ENCODE peak calls at places on chromosomes 6 and 20, in five cellular contexts. One of them, this sample, is unnamed. For H3K36me3 and H3K9me3, the result is how much of the 10 kb centered on the place peaks cover.

GRCh38 chr6:35719407-35719829 is 17.4 kb upstream of the ARMC12 start:
- DNase-seq in aorta: no peak
- DNase-seq in A673: no peak
- DNase-seq in tibial nerve: no peak
- DNase-seq in tibial artery: no peak
- DNase-seq in this sample: no peak

GRCh38 chr20:57507477-57507876 is 17.5 kb downstream of the CTCFL start:
- DNase-seq in aorta: no peak
- DNase-seq in A673: no peak
- DNase-seq in tibial nerve: no peak
- DNase-seq in tibial artery: no peak
- DNase-seq in this sample: peak

GRCh38 chr20:56382696-56383095 is 9.3 kb downstream of the AURKA start:
- DNase-seq in aorta: no peak
- DNase-seq in A673: no peak
- DNase-seq in tibial nerve: no peak
- DNase-seq in tibial artery: no peak
- DNase-seq in this sample: no peak

GRCh38 chr20:38932457-38933120 is 6.4 kb downstream of the FAM83D start:
- DNase-seq in aorta: no peak
- DNase-seq in A673: no peak
- DNase-seq in tibial nerve: no peak
- DNase-seq in tibial artery: no peak
- DNase-seq in this sample: no peak

GRCh38 chr6:125910518-125910917 is 46.1 kb upstream of the HINT3 start:
- DNase-seq in aorta: no peak
- DNase-seq in A673: peak
- DNase-seq in tibial nerve: no peak
- DNase-seq in tibial artery: no peak
- DNase-seq in this sample: peak

GRCh38 chr20:49814057-49814675 is 1.5 kb downstream of the SLC9A8 start:
- DNase-seq in aorta: no peak
- DNase-seq in A673: no peak
- DNase-seq in tibial nerve: no peak
- DNase-seq in tibial artery: no peak
- DNase-seq in this sample: no peak

GRCh38 chr20:47231382-47232042 is 125.0 kb downstream of the ZMYND8 start:
- DNase-seq in aorta: peak
- DNase-seq in A673: no peak
- DNase-seq in tibial nerve: no peak
- DNase-seq in tibial artery: no peak
- DNase-seq in this sample: no peak

GRCh38 chr20:24993337-24994185 is 1.0 kb upstream of the APMAP start:
- DNase-seq in aorta: no peak
- DNase-seq in A673: peak
- DNase-seq in tibial nerve: no peak
- DNase-seq in tibial artery: peak
- DNase-seq in this sample: peak

GRCh38 chr6:53359088-53359842 is 10.5 kb upstream of the ELOVL5 start:
- DNase-seq in aorta: peak
- DNase-seq in A673: peak
- DNase-seq in tibial nerve: peak
- DNase-seq in tibial artery: peak
- DNase-seq in this sample: peak

GRCh38 chr6:146028250-146028789 is 542 bp upstream of the GRM1 start:
- DNase-seq in aorta: peak
- DNase-seq in A673: peak
- DNase-seq in tibial nerve: no peak
- DNase-seq in tibial artery: peak
- DNase-seq in this sample: peak

GRCh38 chr6:120354452-120355098 is 979.7 kb downstream of the TBC1D32 start:
- DNase-seq in aorta: no peak
- DNase-seq in A673: no peak
- DNase-seq in tibial nerve: no peak
- DNase-seq in tibial artery: no peak
- DNase-seq in this sample: no peak

GRCh38 chr6:968791-969190 is 275.9 kb upstream of the EXOC2 start:
- DNase-seq in aorta: no peak
- DNase-seq in A673: no peak
- DNase-seq in tibial nerve: no peak
- DNase-seq in tibial artery: no peak
- DNase-seq in this sample: no peak

GRCh38 chr6:126344181-126344580 is 4.3 kb downstream of the CENPW start:
- DNase-seq in aorta: no peak
- DNase-seq in A673: no peak
- DNase-seq in tibial nerve: no peak
- DNase-seq in tibial artery: no peak
- DNase-seq in this sample: no peak

GRCh38 chr6:44667668-44668390 is 280.3 kb downstream of the CDC5L start:
- DNase-seq in aorta: no peak
- DNase-seq in A673: no peak
- DNase-seq in tibial nerve: no peak
- DNase-seq in tibial artery: no peak
- DNase-seq in this sample: peak

GRCh38 chr20:52993091-52993490 is 20.9 kb downstream of the TSHZ2 start:
- DNase-seq in aorta: no peak
- DNase-seq in A673: no peak
- DNase-seq in tibial nerve: no peak
- DNase-seq in tibial artery: no peak
- DNase-seq in this sample: no peak

GRCh38 chr6:68776382-68776781 is 141.3 kb downstream of the ADGRB3 start:
- DNase-seq in aorta: no peak
- DNase-seq in A673: no peak
- DNase-seq in tibial nerve: no peak
- DNase-seq in tibial artery: no peak
- DNase-seq in this sample: no peak

GRCh38 chr6:107720762-107721161 is 103.4 kb downstream of the SCML4 start:
- DNase-seq in aorta: no peak
- DNase-seq in A673: no peak
- DNase-seq in tibial nerve: no peak
- DNase-seq in tibial artery: no peak
- DNase-seq in this sample: no peak

GRCh38 chr20:59387891-59388290 is 87.5 kb downstream of the EDN3 start:
- DNase-seq in aorta: no peak
- DNase-seq in A673: no peak
- DNase-seq in tibial nerve: no peak
- DNase-seq in tibial artery: no peak
- DNase-seq in this sample: no peak

GRCh38 chr20:61931476-61932198 is 134.0 kb downstream of the TAF4 start:
- DNase-seq in aorta: peak
- DNase-seq in A673: no peak
- DNase-seq in tibial nerve: peak
- DNase-seq in tibial artery: peak
- DNase-seq in this sample: no peak

GRCh38 chr6:151075943-151076555 is 163.7 kb upstream of the AKAP12 start:
- DNase-seq in aorta: no peak
- DNase-seq in A673: no peak
- DNase-seq in tibial nerve: no peak
- DNase-seq in tibial artery: peak
- DNase-seq in this sample: no peak

GRCh38 chr20:10171864-10172751 is 46.5 kb upstream of the SNAP25 start:
- DNase-seq in aorta: peak
- DNase-seq in A673: peak
- DNase-seq in tibial nerve: no peak
- DNase-seq in tibial artery: peak
- DNase-seq in this sample: peak

GRCh38 chr20:11891081-11891826 is 26.4 kb upstream of the BTBD3 start:
- DNase-seq in aorta: peak
- DNase-seq in A673: peak
- DNase-seq in tibial nerve: no peak
- DNase-seq in tibial artery: peak
- DNase-seq in this sample: peak

GRCh38 chr6:16949696-16950095 is 152.2 kb upstream of the STMND1 start:
- DNase-seq in aorta: no peak
- DNase-seq in A673: peak
- DNase-seq in tibial nerve: no peak
- DNase-seq in tibial artery: no peak
- DNase-seq in this sample: no peak

GRCh38 chr6:132304891-132305305 is 96.4 kb downstream of the MOXD1 start:
- DNase-seq in aorta: no peak
- DNase-seq in A673: no peak
- DNase-seq in tibial nerve: no peak
- DNase-seq in tibial artery: peak
- DNase-seq in this sample: no peak

GRCh38 chr6:36028088-36028886 is 679 bp downstream of the MAPK14 start:
- DNase-seq in aorta: peak
- DNase-seq in A673: peak
- DNase-seq in tibial nerve: no peak
- DNase-seq in tibial artery: peak
- DNase-seq in this sample: peak

GRCh38 chr20:20711413-20711812 is 1.0 kb downstream of the RALGAPA2 start:
- DNase-seq in aorta: no peak
- DNase-seq in A673: no peak
- DNase-seq in tibial nerve: no peak
- DNase-seq in tibial artery: no peak
- DNase-seq in this sample: no peak

DNA sequence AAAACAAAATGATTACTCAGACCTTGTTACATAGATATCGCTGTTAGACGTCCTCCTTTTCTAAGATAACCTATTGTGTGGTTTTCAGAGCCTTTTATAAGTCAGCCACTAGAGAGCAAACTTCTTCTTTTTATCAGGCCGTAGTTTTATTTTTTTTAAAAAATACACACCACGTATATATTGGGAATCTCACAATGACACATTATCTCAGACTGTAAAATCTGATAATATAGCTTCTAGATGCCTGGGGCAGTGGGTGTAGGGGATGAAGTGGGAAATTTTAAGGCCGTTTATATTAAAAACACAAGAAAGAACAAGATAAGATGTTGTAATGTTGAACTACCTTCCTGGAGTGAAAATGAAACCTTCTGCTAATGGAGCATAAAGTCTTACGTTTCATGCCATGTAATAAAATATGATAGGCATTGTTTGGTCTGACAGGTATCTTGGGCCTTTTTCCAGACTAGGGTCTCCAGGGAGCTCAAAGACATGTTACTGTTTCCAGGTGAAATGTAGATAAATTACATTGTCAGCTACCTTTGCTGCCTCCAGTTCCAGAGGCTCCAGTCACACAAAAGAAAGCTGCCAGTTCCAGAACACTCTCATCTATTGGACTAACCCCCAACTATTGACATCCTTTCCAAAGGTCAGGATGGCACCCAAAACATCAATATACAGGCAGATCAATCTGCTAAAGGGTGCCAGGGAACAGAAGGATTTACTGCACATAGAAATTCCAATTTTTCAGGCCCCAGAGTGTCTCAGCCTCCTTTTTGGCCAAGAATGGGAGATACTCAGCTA is 130.2 kb upstream of the AKIRIN2 start:
- DNase-seq in aorta: no peak
- DNase-seq in A673: peak
- DNase-seq in tibial nerve: no peak
- DNase-seq in tibial artery: no peak
- DNase-seq in this sample: peak
- H3K27ac ChIP-seq in aorta: no peak
- H3K27ac ChIP-seq in A673: no peak
- H3K27ac ChIP-seq in tibial nerve: peak
- H3K27ac ChIP-seq in tibial artery: no peak
- H3K27ac ChIP-seq in this sample: peak

GRCh38 chr6:169237496-169238134 is 16.0 kb downstream of the THBS2 start:
- DNase-seq in aorta: peak
- DNase-seq in A673: no peak
- DNase-seq in tibial nerve: no peak
- DNase-seq in tibial artery: no peak
- DNase-seq in this sample: no peak

GRCh38 chr6:169240591-169241390 is 12.9 kb downstream of the THBS2 start:
- DNase-seq in aorta: no peak
- DNase-seq in A673: no peak
- DNase-seq in tibial nerve: no peak
- DNase-seq in tibial artery: peak
- DNase-seq in this sample: no peak

GRCh38 chr6:169240125-169240524 is 13.5 kb downstream of the THBS2 start:
- DNase-seq in aorta: no peak
- DNase-seq in A673: no peak
- DNase-seq in tibial nerve: no peak
- DNase-seq in tibial artery: no peak
- DNase-seq in this sample: no peak

GRCh38 chr6:169238766-169239165 is 14.9 kb downstream of the THBS2 start:
- DNase-seq in aorta: peak
- DNase-seq in A673: no peak
- DNase-seq in tibial nerve: no peak
- DNase-seq in tibial artery: no peak
- DNase-seq in this sample: no peak

DNA sequence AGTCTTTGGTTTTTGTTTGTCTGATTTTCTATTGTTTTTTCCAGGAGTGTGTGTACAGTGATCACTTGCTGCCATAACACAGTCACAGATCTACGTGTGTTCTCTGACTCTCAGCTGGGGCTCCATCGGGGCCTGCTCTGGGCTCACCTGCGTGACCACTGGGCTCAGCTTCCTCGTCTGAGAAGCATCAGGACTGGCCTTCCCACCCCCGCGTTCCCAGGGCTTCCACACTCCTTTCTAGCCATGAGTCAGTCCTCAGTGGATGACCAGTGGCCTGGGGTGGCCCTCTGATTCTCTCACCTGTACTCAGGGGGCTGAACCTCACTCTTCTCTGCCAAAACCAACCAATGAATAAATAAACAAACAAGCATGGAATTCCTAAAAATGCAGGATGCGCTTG is 14.5 kb downstream of the THBS2 start:
- DNase-seq in aorta: peak
- DNase-seq in A673: no peak
- DNase-seq in tibial nerve: no peak
- DNase-seq in tibial artery: no peak
- DNase-seq in this sample: no peak
- H3K36me3 ChIP-seq in aorta: under half
- H3K36me3 ChIP-seq in A673: under half
- H3K36me3 ChIP-seq in tibial nerve: under half
- H3K36me3 ChIP-seq in tibial artery: under half
- H3K36me3 ChIP-seq in this sample: under half

GRCh38 chr6:159615923-159616322 is 77.1 kb downstream of the SOD2 start:
- DNase-seq in aorta: no peak
- DNase-seq in A673: no peak
- DNase-seq in tibial nerve: no peak
- DNase-seq in tibial artery: no peak
- DNase-seq in this sample: no peak
- H3K9me3 ChIP-seq in aorta: under half
- H3K9me3 ChIP-seq in A673: under half
- H3K9me3 ChIP-seq in tibial nerve: under half
- H3K9me3 ChIP-seq in tibial artery: under half
- H3K9me3 ChIP-seq in this sample: under half

GRCh38 chr6:149160943-149161342 is 156.6 kb upstream of the TAB2 start:
- DNase-seq in aorta: no peak
- DNase-seq in A673: no peak
- DNase-seq in tibial nerve: no peak
- DNase-seq in tibial artery: no peak
- DNase-seq in this sample: no peak

GRCh38 chr6:149154137-149154900 is 163.2 kb upstream of the TAB2 start:
- DNase-seq in aorta: no peak
- DNase-seq in A673: no peak
- DNase-seq in tibial nerve: no peak
- DNase-seq in tibial artery: no peak
- DNase-seq in this sample: no peak

GRCh38 chr6:149153637-149154036 is 163.9 kb upstream of the TAB2 start:
- DNase-seq in aorta: no peak
- DNase-seq in A673: no peak
- DNase-seq in tibial nerve: no peak
- DNase-seq in tibial artery: no peak
- DNase-seq in this sample: no peak

GRCh38 chr6:149157126-149157525 is 160.4 kb upstream of the TAB2 start:
- DNase-seq in aorta: no peak
- DNase-seq in A673: no peak
- DNase-seq in tibial nerve: no peak
- DNase-seq in tibial artery: no peak
- DNase-seq in this sample: no peak

GRCh38 chr6:149158076-149158475 is 159.4 kb upstream of the TAB2 start:
- DNase-seq in aorta: no peak
- DNase-seq in A673: no peak
- DNase-seq in tibial nerve: no peak
- DNase-seq in tibial artery: no peak
- DNase-seq in this sample: no peak
- H3K27ac ChIP-seq in aorta: no peak
- H3K27ac ChIP-seq in A673: no peak
- H3K27ac ChIP-seq in tibial nerve: no peak
- H3K27ac ChIP-seq in tibial artery: no peak
- H3K27ac ChIP-seq in this sample: no peak

This sample was measured in SJSA1.